ENCODE peak calls at places on chromosomes 16 and 17, in four cellular contexts. One of them, this sample, is unnamed.

GRCh38 chr17:79408251-79408650 is 202.6 kb downstream of the RBFOX3 start:
- DNase-seq in cardiac muscle cell: no peak
- DNase-seq in DND-41: no peak
- DNase-seq in H9: no peak
- DNase-seq in this sample: no peak

GRCh38 chr16:11258553-11259287 is 2.7 kb upstream of the SOCS1 start:
- DNase-seq in cardiac muscle cell: no peak
- DNase-seq in DND-41: peak; percentile 76
- DNase-seq in H9: no peak
- DNase-seq in this sample: peak; percentile 23

GRCh38 chr16:56643080-56643778 is 4.8 kb downstream of the MT1A start:
- DNase-seq in cardiac muscle cell: peak; percentile 39
- DNase-seq in DND-41: peak; percentile 57
- DNase-seq in H9: peak; percentile 79
- DNase-seq in this sample: peak; percentile 51

GRCh38 chr17:50532452-50533024 is at the start of gene EPN3:
- DNase-seq in cardiac muscle cell: peak; percentile 55
- DNase-seq in DND-41: no peak
- DNase-seq in H9: peak; percentile 88
- DNase-seq in this sample: no peak

GRCh38 chr17:81683208-81683583 is 401 bp downstream of the ARL16 start:
- DNase-seq in cardiac muscle cell: no peak
- DNase-seq in DND-41: no peak
- DNase-seq in H9: no peak
- DNase-seq in this sample: no peak

GRCh38 chr17:63398680-63399079 is 47.4 kb downstream of the CYB561 start:
- DNase-seq in cardiac muscle cell: no peak
- DNase-seq in DND-41: no peak
- DNase-seq in H9: no peak
- DNase-seq in this sample: no peak

GRCh38 chr17:75740631-75741077 is 19.4 kb downstream of the ITGB4 start:
- DNase-seq in cardiac muscle cell: no peak
- DNase-seq in DND-41: no peak
- DNase-seq in H9: no peak
- DNase-seq in this sample: no peak

GRCh38 chr17:12545877-12546513 is 119.7 kb upstream of the MYOCD start:
- DNase-seq in cardiac muscle cell: peak; percentile 68
- DNase-seq in DND-41: peak; percentile 42
- DNase-seq in H9: peak; percentile 77
- DNase-seq in this sample: no peak

GRCh38 chr16:79658301-79659001 is 57.9 kb upstream of the MAF start:
- DNase-seq in cardiac muscle cell: no peak
- DNase-seq in DND-41: no peak
- DNase-seq in H9: no peak
- DNase-seq in this sample: no peak

GRCh38 chr16:56360117-56361008 is 65.0 kb downstream of the AMFR start:
- DNase-seq in cardiac muscle cell: no peak
- DNase-seq in DND-41: peak; percentile 45
- DNase-seq in H9: no peak
- DNase-seq in this sample: no peak

GRCh38 chr16:65572156-65572555 is 450.3 kb upstream of the CDH11 start:
- DNase-seq in cardiac muscle cell: no peak
- DNase-seq in DND-41: no peak
- DNase-seq in H9: no peak
- DNase-seq in this sample: no peak

GRCh38 chr17:14312522-14312921 is 11.6 kb downstream of the HS3ST3B1 start:
- DNase-seq in cardiac muscle cell: no peak
- DNase-seq in DND-41: no peak
- DNase-seq in H9: peak; percentile 19
- DNase-seq in this sample: no peak

GRCh38 chr17:4641297-4642195 is at the start of gene ALOX15:
- DNase-seq in cardiac muscle cell: no peak
- DNase-seq in DND-41: no peak
- DNase-seq in H9: peak; percentile 55
- DNase-seq in this sample: no peak

GRCh38 chr17:58969612-58970011 is 137.1 kb downstream of the TRIM37 start:
- DNase-seq in cardiac muscle cell: no peak
- DNase-seq in DND-41: no peak
- DNase-seq in H9: no peak
- DNase-seq in this sample: no peak

GRCh38 chr17:15123593-15124590 is 141.2 kb downstream of the PMP22 start:
- DNase-seq in cardiac muscle cell: no peak
- DNase-seq in DND-41: no peak
- DNase-seq in H9: no peak
- DNase-seq in this sample: no peak

GRCh38 chr17:21510686-21511367 is 134.7 kb downstream of the KCNJ12 start:
- DNase-seq in cardiac muscle cell: no peak
- DNase-seq in DND-41: no peak
- DNase-seq in H9: no peak
- DNase-seq in this sample: no peak

GRCh38 chr17:10547351-10547750 is 2.1 kb downstream of the MYH2 start:
- DNase-seq in cardiac muscle cell: no peak
- DNase-seq in DND-41: no peak
- DNase-seq in H9: no peak
- DNase-seq in this sample: no peak

GRCh38 chr16:53743149-53743566 is 39.2 kb downstream of the FTO start:
- DNase-seq in cardiac muscle cell: no peak
- DNase-seq in DND-41: peak; percentile 37
- DNase-seq in H9: peak; percentile 45
- DNase-seq in this sample: no peak

GRCh38 chr16:73399486-73399885 is 351.6 kb upstream of the ZFHX3 start:
- DNase-seq in cardiac muscle cell: no peak
- DNase-seq in DND-41: no peak
- DNase-seq in H9: no peak
- DNase-seq in this sample: no peak

GRCh38 chr17:62616993-62617893 is 10.2 kb upstream of the MRC2 start:
- DNase-seq in cardiac muscle cell: peak; percentile 73
- DNase-seq in DND-41: no peak
- DNase-seq in H9: peak; percentile 91
- DNase-seq in this sample: no peak

GRCh38 chr16:81384006-81384405 is 60.6 kb upstream of the CMIP start:
- DNase-seq in cardiac muscle cell: no peak
- DNase-seq in DND-41: no peak
- DNase-seq in H9: no peak
- DNase-seq in this sample: no peak

GRCh38 chr16:86449377-86450095 is 60.8 kb upstream of the FOXF1 start:
- DNase-seq in cardiac muscle cell: no peak
- DNase-seq in DND-41: no peak
- DNase-seq in H9: no peak
- DNase-seq in this sample: no peak

GRCh38 chr17:37699285-37699973 is 45.4 kb downstream of the HNF1B start:
- DNase-seq in cardiac muscle cell: no peak
- DNase-seq in DND-41: no peak
- DNase-seq in H9: no peak
- DNase-seq in this sample: no peak

GRCh38 chr17:19345067-19345460 is 17.5 kb downstream of the B9D1 start:
- DNase-seq in cardiac muscle cell: no peak
- DNase-seq in DND-41: no peak
- DNase-seq in H9: peak; percentile 24
- DNase-seq in this sample: no peak

GRCh38 chr17:2376107-2376506 is 24.8 kb downstream of the MNT start:
- DNase-seq in cardiac muscle cell: no peak
- DNase-seq in DND-41: no peak
- DNase-seq in H9: no peak
- DNase-seq in this sample: no peak

GRCh38 chr16:49636608-49637007 is 219.3 kb downstream of the ZNF423 start:
- DNase-seq in cardiac muscle cell: no peak
- DNase-seq in DND-41: no peak
- DNase-seq in H9: no peak
- DNase-seq in this sample: no peak

GRCh38 chr16:49635009-49635350 is 220.9 kb downstream of the ZNF423 start:
- DNase-seq in cardiac muscle cell: no peak
- DNase-seq in DND-41: peak; percentile 81
- DNase-seq in H9: peak; percentile 4
- DNase-seq in this sample: no peak

GRCh38 chr16:49637511-49637910 is 218.4 kb downstream of the ZNF423 start:
- DNase-seq in cardiac muscle cell: no peak
- DNase-seq in DND-41: no peak
- DNase-seq in H9: no peak
- DNase-seq in this sample: no peak

GRCh38 chr16:49634235-49635008 is 221.5 kb downstream of the ZNF423 start:
- DNase-seq in cardiac muscle cell: no peak
- DNase-seq in DND-41: no peak
- DNase-seq in H9: peak; percentile 16
- DNase-seq in this sample: no peak

DNA sequence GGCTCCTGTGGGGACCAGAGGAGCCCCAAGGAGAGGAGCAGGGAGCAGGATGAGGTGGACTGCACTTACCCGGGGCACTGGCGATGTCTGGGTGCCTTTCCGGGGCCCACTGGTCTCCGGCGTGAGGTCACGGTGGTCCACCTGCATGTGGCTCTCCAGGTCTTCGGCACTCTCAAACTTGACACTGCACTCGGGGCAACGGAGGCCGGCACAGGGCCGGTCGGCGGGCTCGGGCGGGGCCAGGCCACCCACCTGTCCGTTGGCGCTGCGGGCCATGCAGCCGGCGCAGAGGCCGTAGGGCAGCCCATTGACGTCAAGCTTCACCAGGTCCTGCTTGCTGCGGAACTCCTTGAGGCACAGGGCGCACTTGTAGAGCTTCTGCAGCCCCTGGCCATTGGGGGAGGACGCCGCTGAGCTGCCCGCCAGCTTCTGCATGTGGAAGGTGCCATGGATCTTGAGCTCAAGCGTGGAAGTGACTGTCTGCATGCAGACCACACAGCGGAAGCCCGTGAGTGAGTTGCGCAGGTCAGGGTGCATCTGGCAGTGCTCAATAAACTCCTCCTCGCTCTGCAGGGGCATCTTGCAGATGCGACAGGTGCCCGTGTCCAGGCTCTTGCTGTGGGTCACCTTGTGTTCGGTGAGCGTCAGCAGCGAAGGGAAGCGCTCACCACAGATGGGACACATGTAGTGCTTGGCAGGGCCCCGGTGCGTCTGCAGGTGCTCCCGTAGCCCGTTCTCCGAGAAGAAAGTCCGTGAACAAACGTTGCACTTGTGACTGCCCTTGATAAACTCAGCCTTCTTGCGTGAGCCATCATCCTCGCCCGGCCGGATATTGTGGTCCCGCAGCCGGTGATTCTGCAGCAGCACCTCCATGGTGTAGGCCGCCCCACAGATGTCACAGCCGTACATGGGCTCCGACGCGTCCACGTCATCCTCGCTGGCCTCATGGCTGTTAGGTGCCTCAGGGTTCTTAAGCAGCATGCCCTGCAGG is 220.0 kb downstream of the ZNF423 start:
- DNase-seq in cardiac muscle cell: no peak
- DNase-seq in DND-41: no peak
- DNase-seq in H9: peak; percentile 21
- DNase-seq in this sample: no peak
- H3K4me1 ChIP-seq in cardiac muscle cell: peaks cover 30% of the 10 kb centered on the region
- H3K4me1 ChIP-seq in DND-41: peaks cover 81% of the 10 kb centered on the region
- H3K4me1 ChIP-seq in H9: peaks cover 8% of the 10 kb centered on the region
- H3K4me1 ChIP-seq in this sample: no peaks in the 10 kb centered on the region

DNA sequence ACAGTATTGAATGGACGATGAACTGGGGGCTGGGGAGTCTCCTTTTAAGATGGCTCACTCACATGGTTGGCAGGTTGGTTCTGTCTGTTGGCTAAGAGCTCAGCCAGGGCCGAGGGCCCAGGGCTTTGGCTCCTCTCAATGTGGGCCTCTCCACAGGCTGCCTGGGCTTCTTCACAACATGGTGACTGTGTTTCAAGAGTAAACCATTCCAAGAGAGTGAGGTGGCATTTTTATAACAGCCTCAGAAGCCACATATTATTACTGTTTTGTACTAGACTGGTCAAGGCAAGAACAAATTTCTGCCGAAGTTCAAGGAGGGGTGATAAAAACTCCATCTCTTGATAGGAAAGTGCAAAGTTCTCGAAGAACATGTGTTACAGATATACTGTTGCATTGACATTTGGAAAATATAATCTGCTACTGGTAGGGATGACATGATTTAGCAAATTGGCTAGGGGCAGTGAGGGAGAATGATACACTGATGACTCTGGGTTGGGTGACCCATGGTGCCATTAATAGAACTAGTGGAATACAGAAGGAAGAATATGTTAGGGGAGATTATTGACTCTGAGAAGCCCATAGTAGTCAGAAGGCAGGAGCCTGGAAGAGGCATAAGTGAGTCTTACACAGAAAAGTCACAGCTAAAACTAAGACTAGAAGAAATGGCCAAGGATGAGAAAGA is 13.7 kb downstream of the KRABD2 start:
- DNase-seq in cardiac muscle cell: no peak
- DNase-seq in DND-41: no peak
- DNase-seq in H9: no peak
- DNase-seq in this sample: no peak
- H3K27ac ChIP-seq in cardiac muscle cell: no peak overlapping the region
- H3K27ac ChIP-seq in DND-41: no peak overlapping the region
- H3K27ac ChIP-seq in H9: no peak overlapping the region
- H3K27ac ChIP-seq in this sample: no peak overlapping the region

DNA sequence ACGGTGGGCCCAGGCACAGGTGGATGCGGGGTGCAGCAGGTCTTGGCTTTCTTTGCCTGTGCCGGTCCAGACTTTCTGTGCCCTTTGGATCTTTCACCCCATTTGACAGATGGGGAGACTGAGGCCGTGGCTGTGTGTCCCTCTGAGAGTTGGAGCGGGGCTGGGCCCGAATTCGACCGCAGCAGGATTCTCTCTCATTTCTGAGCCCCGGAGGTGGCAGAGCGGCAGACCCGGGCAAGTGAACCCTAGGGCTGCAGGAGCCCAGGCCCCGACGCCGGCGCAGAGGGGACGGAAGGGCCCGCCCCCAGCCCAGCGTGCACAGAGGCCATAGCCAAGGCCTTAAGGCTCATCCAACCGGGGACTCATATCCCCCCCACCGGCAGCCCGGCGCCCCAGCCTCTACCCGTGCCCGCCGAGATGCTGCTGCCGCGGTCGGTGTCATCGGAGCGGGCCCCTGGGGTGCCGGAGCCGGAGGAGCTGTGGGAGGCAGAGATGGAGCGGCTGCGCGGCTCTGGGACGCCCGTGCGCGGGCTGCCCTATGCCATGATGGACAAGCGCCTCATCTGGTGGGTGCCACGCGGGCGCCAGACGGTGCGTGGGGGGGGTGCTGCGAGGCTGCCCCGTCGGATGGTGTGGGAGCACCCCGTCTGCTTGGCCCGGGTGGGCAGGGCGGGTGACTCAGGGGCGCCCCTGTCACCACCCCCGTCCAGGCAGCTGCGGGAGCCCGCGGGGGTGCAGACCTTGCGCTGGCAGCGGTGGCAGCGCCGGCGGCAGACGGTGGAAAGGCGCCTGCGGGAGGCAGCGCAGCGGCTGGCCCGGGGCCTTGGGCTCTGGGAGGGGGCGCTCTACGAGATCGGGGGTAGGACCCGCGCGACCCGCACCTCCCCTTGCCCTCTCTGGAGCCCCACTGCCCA is 858 bp downstream of the TMC8 start:
- DNase-seq in cardiac muscle cell: no peak
- DNase-seq in DND-41: peak; percentile 53
- DNase-seq in H9: no peak
- DNase-seq in this sample: peak; percentile 43
- H3K4me1 ChIP-seq in cardiac muscle cell: peaks cover 11% of the 10 kb centered on the region
- H3K4me1 ChIP-seq in DND-41: peaks cover 77% of the 10 kb centered on the region
- H3K4me1 ChIP-seq in H9: peaks cover 14% of the 10 kb centered on the region
- H3K4me1 ChIP-seq in this sample: peaks cover 67% of the 10 kb centered on the region

DNA sequence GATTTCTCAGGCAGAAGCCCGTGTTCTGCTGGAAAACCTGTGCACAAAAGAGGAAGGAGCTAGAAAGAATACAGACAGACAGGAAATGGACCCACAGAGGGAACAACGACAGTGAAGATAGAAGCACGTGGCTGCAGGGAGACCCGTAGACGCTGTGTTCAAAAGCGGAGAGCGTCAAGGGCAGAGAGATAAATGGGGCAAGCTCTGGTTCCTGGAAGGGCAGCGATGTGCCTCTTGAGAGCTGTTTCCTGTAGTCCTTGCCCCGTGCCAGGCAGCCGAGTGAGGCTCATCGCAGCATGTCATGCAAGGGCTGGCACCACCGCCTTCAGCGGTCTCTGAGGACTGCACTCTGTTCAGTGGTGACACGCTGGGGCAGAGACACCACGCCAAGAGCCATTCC is 43.6 kb upstream of the CACNG5 start:
- DNase-seq in cardiac muscle cell: no peak
- DNase-seq in DND-41: no peak
- DNase-seq in H9: no peak
- DNase-seq in this sample: no peak
- H3K27ac ChIP-seq in cardiac muscle cell: no peak overlapping the region
- H3K27ac ChIP-seq in DND-41: no peak overlapping the region
- H3K27ac ChIP-seq in H9: no peak overlapping the region
- H3K27ac ChIP-seq in this sample: no peak overlapping the region